ENCODE peak calls at places on chromosomes 3 and 15, in ten cellular contexts. One of them, this sample, is unnamed.

GRCh38 chr15:73464602-73465001 is 21.6 kb downstream of the REC114 start:
- DNase-seq in AG04450: no peak
- DNase-seq in NCI-H1694: no peak
- DNase-seq in AG09319: no peak
- DNase-seq in GM20000: no peak
- DNase-seq in amygdala: no peak
- DNase-seq in GM23248: no peak
- DNase-seq in erythroblast: no peak
- DNase-seq in RWPE1: no peak
- DNase-seq in cerebellar cortex: no peak
- DNase-seq in this sample: no peak

GRCh38 chr3:150370129-150370602 is 37.9 kb upstream of the TSC22D2 start:
- DNase-seq in AG04450: peak; percentile 91
- DNase-seq in NCI-H1694: no peak
- DNase-seq in AG09319: peak; percentile 83
- DNase-seq in GM20000: no peak
- DNase-seq in amygdala: no peak
- DNase-seq in GM23248: peak; percentile 99
- DNase-seq in erythroblast: no peak
- DNase-seq in RWPE1: peak; percentile 89
- DNase-seq in cerebellar cortex: peak; percentile 11
- DNase-seq in this sample: no peak

GRCh38 chr15:52417501-52417900 is 111.2 kb downstream of the MYO5A start:
- DNase-seq in AG04450: no peak
- DNase-seq in NCI-H1694: no peak
- DNase-seq in AG09319: no peak
- DNase-seq in GM20000: no peak
- DNase-seq in amygdala: no peak
- DNase-seq in GM23248: peak; percentile 75
- DNase-seq in erythroblast: no peak
- DNase-seq in RWPE1: peak; percentile 16
- DNase-seq in cerebellar cortex: no peak
- DNase-seq in this sample: no peak

GRCh38 chr15:74202461-74203401 is at the start of gene STRA6:
- DNase-seq in AG04450: no peak
- DNase-seq in NCI-H1694: peak; percentile 41
- DNase-seq in AG09319: no peak
- DNase-seq in GM20000: no peak
- DNase-seq in amygdala: no peak
- DNase-seq in GM23248: no peak
- DNase-seq in erythroblast: peak; percentile 39
- DNase-seq in RWPE1: no peak
- DNase-seq in cerebellar cortex: peak; percentile 77
- DNase-seq in this sample: no peak

GRCh38 chr3:51642462-51642861 is 28.6 kb upstream of the TEX264 start:
- DNase-seq in AG04450: no peak
- DNase-seq in NCI-H1694: no peak
- DNase-seq in AG09319: no peak
- DNase-seq in GM20000: no peak
- DNase-seq in amygdala: no peak
- DNase-seq in GM23248: peak; percentile 27
- DNase-seq in erythroblast: peak; percentile 9
- DNase-seq in RWPE1: no peak
- DNase-seq in cerebellar cortex: no peak
- DNase-seq in this sample: no peak

GRCh38 chr3:35651456-35651855 is 12.1 kb downstream of the ARPP21 start:
- DNase-seq in AG04450: no peak
- DNase-seq in NCI-H1694: no peak
- DNase-seq in AG09319: no peak
- DNase-seq in GM20000: no peak
- DNase-seq in amygdala: no peak
- DNase-seq in GM23248: no peak
- DNase-seq in erythroblast: no peak
- DNase-seq in RWPE1: no peak
- DNase-seq in cerebellar cortex: no peak
- DNase-seq in this sample: no peak

GRCh38 chr15:56342653-56343052 is 22.6 kb upstream of the TEX9 start:
- DNase-seq in AG04450: no peak
- DNase-seq in NCI-H1694: no peak
- DNase-seq in AG09319: no peak
- DNase-seq in GM20000: no peak
- DNase-seq in amygdala: no peak
- DNase-seq in GM23248: no peak
- DNase-seq in erythroblast: no peak
- DNase-seq in RWPE1: no peak
- DNase-seq in cerebellar cortex: no peak
- DNase-seq in this sample: no peak

GRCh38 chr3:170089862-170090600 is 52.2 kb downstream of the GPR160 start:
- DNase-seq in AG04450: no peak
- DNase-seq in NCI-H1694: no peak
- DNase-seq in AG09319: no peak
- DNase-seq in GM20000: no peak
- DNase-seq in amygdala: no peak
- DNase-seq in GM23248: no peak
- DNase-seq in erythroblast: no peak
- DNase-seq in RWPE1: no peak
- DNase-seq in cerebellar cortex: no peak
- DNase-seq in this sample: no peak

GRCh38 chr15:66848666-66849392 is 146.8 kb downstream of the SMAD6 start:
- DNase-seq in AG04450: no peak
- DNase-seq in NCI-H1694: no peak
- DNase-seq in AG09319: no peak
- DNase-seq in GM20000: no peak
- DNase-seq in amygdala: no peak
- DNase-seq in GM23248: no peak
- DNase-seq in erythroblast: no peak
- DNase-seq in RWPE1: no peak
- DNase-seq in cerebellar cortex: peak; percentile 22
- DNase-seq in this sample: peak; percentile 42

GRCh38 chr3:160402249-160403027 is 3.0 kb downstream of the SMC4 start:
- DNase-seq in AG04450: no peak
- DNase-seq in NCI-H1694: no peak
- DNase-seq in AG09319: no peak
- DNase-seq in GM20000: no peak
- DNase-seq in amygdala: no peak
- DNase-seq in GM23248: peak; percentile 14
- DNase-seq in erythroblast: no peak
- DNase-seq in RWPE1: no peak
- DNase-seq in cerebellar cortex: no peak
- DNase-seq in this sample: no peak

GRCh38 chr3:172208586-172209332 is 169.4 kb downstream of the FNDC3B start:
- DNase-seq in AG04450: no peak
- DNase-seq in NCI-H1694: no peak
- DNase-seq in AG09319: no peak
- DNase-seq in GM20000: no peak
- DNase-seq in amygdala: no peak
- DNase-seq in GM23248: peak; percentile 34
- DNase-seq in erythroblast: no peak
- DNase-seq in RWPE1: no peak
- DNase-seq in cerebellar cortex: no peak
- DNase-seq in this sample: no peak

GRCh38 chr3:118527527-118528044 is 507.1 kb downstream of the IGSF11 start:
- DNase-seq in AG04450: no peak
- DNase-seq in NCI-H1694: no peak
- DNase-seq in AG09319: no peak
- DNase-seq in GM20000: no peak
- DNase-seq in amygdala: no peak
- DNase-seq in GM23248: no peak
- DNase-seq in erythroblast: no peak
- DNase-seq in RWPE1: no peak
- DNase-seq in cerebellar cortex: no peak
- DNase-seq in this sample: no peak

GRCh38 chr3:73542127-73542526 is 82.6 kb downstream of the PDZRN3 start:
- DNase-seq in AG04450: no peak
- DNase-seq in NCI-H1694: no peak
- DNase-seq in AG09319: no peak
- DNase-seq in GM20000: no peak
- DNase-seq in amygdala: no peak
- DNase-seq in GM23248: no peak
- DNase-seq in erythroblast: no peak
- DNase-seq in RWPE1: peak; percentile 17
- DNase-seq in cerebellar cortex: no peak
- DNase-seq in this sample: no peak

GRCh38 chr15:89400121-89400996 is 65.7 kb upstream of the POLG start:
- DNase-seq in AG04450: no peak
- DNase-seq in NCI-H1694: no peak
- DNase-seq in AG09319: no peak
- DNase-seq in GM20000: peak; percentile 58
- DNase-seq in amygdala: peak; percentile 5
- DNase-seq in GM23248: no peak
- DNase-seq in erythroblast: no peak
- DNase-seq in RWPE1: no peak
- DNase-seq in cerebellar cortex: no peak
- DNase-seq in this sample: no peak

GRCh38 chr3:182792901-182793662 is at the start of gene ATP11B:
- DNase-seq in AG04450: no peak
- DNase-seq in NCI-H1694: no peak
- DNase-seq in AG09319: no peak
- DNase-seq in GM20000: peak; percentile 95
- DNase-seq in amygdala: peak; percentile 77
- DNase-seq in GM23248: peak; percentile 77
- DNase-seq in erythroblast: peak; percentile 92
- DNase-seq in RWPE1: peak; percentile 86
- DNase-seq in cerebellar cortex: peak; percentile 75
- DNase-seq in this sample: peak; percentile 88

GRCh38 chr15:24318981-24319380 is 356.6 kb upstream of the NPAP1 start:
- DNase-seq in AG04450: no peak
- DNase-seq in NCI-H1694: no peak
- DNase-seq in AG09319: no peak
- DNase-seq in GM20000: no peak
- DNase-seq in amygdala: no peak
- DNase-seq in GM23248: no peak
- DNase-seq in erythroblast: no peak
- DNase-seq in RWPE1: no peak
- DNase-seq in cerebellar cortex: no peak
- DNase-seq in this sample: no peak

GRCh38 chr3:136351905-136352304 is 101.8 kb downstream of the PCCB start:
- DNase-seq in AG04450: no peak
- DNase-seq in NCI-H1694: no peak
- DNase-seq in AG09319: no peak
- DNase-seq in GM20000: no peak
- DNase-seq in amygdala: no peak
- DNase-seq in GM23248: no peak
- DNase-seq in erythroblast: no peak
- DNase-seq in RWPE1: no peak
- DNase-seq in cerebellar cortex: no peak
- DNase-seq in this sample: no peak

GRCh38 chr3:58556761-58557181 is 19.8 kb upstream of the ACOX2 start:
- DNase-seq in AG04450: no peak
- DNase-seq in NCI-H1694: peak; percentile 44
- DNase-seq in AG09319: no peak
- DNase-seq in GM20000: no peak
- DNase-seq in amygdala: no peak
- DNase-seq in GM23248: no peak
- DNase-seq in erythroblast: no peak
- DNase-seq in RWPE1: no peak
- DNase-seq in cerebellar cortex: no peak
- DNase-seq in this sample: peak; percentile 20

GRCh38 chr3:110697961-110698360 is 373.7 kb upstream of the NECTIN3 start:
- DNase-seq in AG04450: no peak
- DNase-seq in NCI-H1694: no peak
- DNase-seq in AG09319: peak; percentile 34
- DNase-seq in GM20000: no peak
- DNase-seq in amygdala: no peak
- DNase-seq in GM23248: peak; percentile 47
- DNase-seq in erythroblast: no peak
- DNase-seq in RWPE1: no peak
- DNase-seq in cerebellar cortex: no peak
- DNase-seq in this sample: no peak

GRCh38 chr3:65497846-65498245 is 540.9 kb downstream of the MAGI1 start:
- DNase-seq in AG04450: no peak
- DNase-seq in NCI-H1694: peak; percentile 56
- DNase-seq in AG09319: no peak
- DNase-seq in GM20000: no peak
- DNase-seq in amygdala: no peak
- DNase-seq in GM23248: no peak
- DNase-seq in erythroblast: no peak
- DNase-seq in RWPE1: no peak
- DNase-seq in cerebellar cortex: peak; percentile 97
- DNase-seq in this sample: no peak

GRCh38 chr3:196531418-196531817 is 16.3 kb upstream of the SMCO1 start:
- DNase-seq in AG04450: no peak
- DNase-seq in NCI-H1694: no peak
- DNase-seq in AG09319: no peak
- DNase-seq in GM20000: no peak
- DNase-seq in amygdala: no peak
- DNase-seq in GM23248: no peak
- DNase-seq in erythroblast: no peak
- DNase-seq in RWPE1: no peak
- DNase-seq in cerebellar cortex: no peak
- DNase-seq in this sample: no peak

GRCh38 chr3:52134761-52135160 is 19.5 kb downstream of the POC1A start:
- DNase-seq in AG04450: no peak
- DNase-seq in NCI-H1694: no peak
- DNase-seq in AG09319: no peak
- DNase-seq in GM20000: no peak
- DNase-seq in amygdala: no peak
- DNase-seq in GM23248: no peak
- DNase-seq in erythroblast: no peak
- DNase-seq in RWPE1: no peak
- DNase-seq in cerebellar cortex: no peak
- DNase-seq in this sample: no peak

This sample was measured in right lobe of liver.